ENCODE peak calls at places on chromosomes 4 and X, in four cellular contexts. K is GM12878, Q is SK-N-SH, M is K562. V is an unnamed sample.

GRCh38 chr4:178271386-178271785 is 829.1 kb upstream of the AGA start:
- DNase-seq in K (no peak), Q (peak), M (no peak), V (no peak)

GRCh38 chrX:12973561-12974216 is 1.2 kb upstream of the TMSB4X start:
- DNase-seq in K (no peak), Q (no peak), M (no peak), V (no peak)

GRCh38 chr4:142402925-142403324 is 443.2 kb downstream of the INPP4B start:
- DNase-seq in K (no peak), Q (no peak), M (no peak), V (no peak)

GRCh38 chrX:133290076-133290475 is 71.9 kb upstream of the TFDP3 start:
- DNase-seq in K (no peak), Q (no peak), M (no peak), V (no peak)

GRCh38 chr4:166277851-166278250 is 404.8 kb downstream of the TLL1 start:
- DNase-seq in K (no peak), Q (no peak), M (no peak), V (no peak)

GRCh38 chrX:46310815-46311497 is 234.3 kb downstream of the ZNF674 start:
- DNase-seq in K (no peak), Q (no peak), M (no peak), V (no peak)

GRCh38 chr4:33369366-33369899 is 2649.3 kb downstream of the PCDH7 start:
- DNase-seq in K (no peak), Q (no peak), M (no peak), V (no peak)

GRCh38 chr4:128220286-128221235 is 67.1 kb downstream of the PGRMC2 start:
- DNase-seq in K (no peak), Q (peak), M (peak), V (no peak)

GRCh38 chr4:83083925-83084475 is 30.5 kb downstream of the PLAC8 start:
- DNase-seq in K (no peak), Q (no peak), M (no peak), V (no peak)

GRCh38 chr4:153553820-153554173 is 87.6 kb downstream of the TMEM131L start:
- DNase-seq in K (no peak), Q (no peak), M (no peak), V (no peak)

GRCh38 chr4:42917316-42917715 is 24.8 kb downstream of the GRXCR1 start:
- DNase-seq in K (no peak), Q (no peak), M (no peak), V (no peak)
- TF ChIP-seq USF1 in K (no peak), Q (no peak), M (no peak), V (no peak)

DNA sequence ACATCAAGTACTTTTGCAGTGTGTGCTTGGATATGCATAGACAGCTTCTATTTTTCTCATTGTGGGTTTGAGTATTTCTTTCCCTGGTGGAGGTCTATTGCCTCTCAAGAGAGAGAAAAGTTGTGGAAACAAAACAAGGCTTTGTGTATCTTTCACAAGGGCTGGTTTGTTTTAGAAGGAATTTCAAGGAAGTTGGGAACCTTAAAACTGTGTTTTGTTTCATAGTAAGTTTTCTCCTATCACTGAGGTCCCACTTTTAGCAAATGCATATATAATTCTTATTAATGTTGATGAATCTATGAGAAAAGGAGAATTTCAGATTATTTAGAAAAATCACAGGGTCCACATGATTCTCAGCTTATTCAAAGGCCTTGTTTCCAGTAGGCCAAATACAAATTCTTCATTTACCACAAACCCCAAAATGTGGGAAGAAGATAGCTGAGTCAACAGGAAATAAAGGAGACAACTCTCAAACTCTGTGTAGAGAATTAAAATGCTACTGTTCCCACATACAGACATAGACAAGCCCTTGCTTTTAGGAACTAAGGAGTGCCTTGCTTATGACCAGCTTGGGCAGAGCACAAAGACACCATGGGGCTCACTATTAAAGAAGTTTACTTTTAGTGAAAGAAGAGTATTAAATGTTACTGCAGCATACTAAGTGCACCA is 177.3 kb upstream of the LEF1 start:
- DNase-seq in K (no peak), Q (no peak), M (no peak), V (no peak)
- TF ChIP-seq USF1 in K (no peak), Q (no peak), M (no peak), V (no peak)

DNA sequence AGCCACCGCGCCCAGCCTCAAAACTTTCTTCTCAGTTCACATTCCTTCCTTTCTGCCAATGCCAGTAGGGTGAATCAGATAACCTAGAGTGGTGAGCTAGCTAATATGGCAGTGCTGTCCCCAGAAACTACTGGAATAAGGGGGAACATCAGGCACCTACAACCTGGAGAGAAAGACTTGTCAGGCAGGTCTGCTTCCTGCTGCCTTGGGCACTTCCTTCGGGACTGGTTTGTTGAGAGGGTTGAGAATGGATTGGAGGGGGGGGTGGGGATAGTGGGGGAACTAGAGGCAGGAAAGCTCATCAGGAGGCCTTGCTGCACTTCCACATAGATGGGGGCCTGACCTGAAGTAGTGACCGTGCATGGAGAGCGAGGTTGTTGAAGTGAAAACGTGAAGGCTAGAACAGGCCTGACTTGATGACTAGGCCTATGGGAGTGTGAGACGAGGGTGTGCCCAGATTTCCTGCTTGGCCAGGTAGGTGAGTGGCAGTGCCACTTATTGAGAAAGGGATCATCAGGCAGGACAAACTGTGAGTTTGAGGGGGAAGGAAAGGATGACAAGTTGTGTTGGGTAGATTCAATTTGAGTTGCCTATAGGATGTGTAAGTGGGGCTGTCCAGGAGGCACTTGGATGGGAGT is 33.4 kb downstream of the SLC25A5 start:
- DNase-seq in K (no peak), Q (no peak), M (no peak), V (no peak)
- TF ChIP-seq USF1 in K (no peak), Q (no peak), M (no peak), V (no peak)

GRCh38 chr4:54277691-54278090 is 48.6 kb downstream of the PDGFRA start:
- DNase-seq in K (peak), Q (no peak), M (no peak), V (no peak)

GRCh38 chr4:54282837-54283236 is 53.7 kb downstream of the PDGFRA start:
- DNase-seq in K (no peak), Q (no peak), M (no peak), V (no peak)

GRCh38 chr4:54276633-54277426 is 47.7 kb downstream of the PDGFRA start:
- DNase-seq in K (no peak), Q (no peak), M (no peak), V (peak)

DNA sequence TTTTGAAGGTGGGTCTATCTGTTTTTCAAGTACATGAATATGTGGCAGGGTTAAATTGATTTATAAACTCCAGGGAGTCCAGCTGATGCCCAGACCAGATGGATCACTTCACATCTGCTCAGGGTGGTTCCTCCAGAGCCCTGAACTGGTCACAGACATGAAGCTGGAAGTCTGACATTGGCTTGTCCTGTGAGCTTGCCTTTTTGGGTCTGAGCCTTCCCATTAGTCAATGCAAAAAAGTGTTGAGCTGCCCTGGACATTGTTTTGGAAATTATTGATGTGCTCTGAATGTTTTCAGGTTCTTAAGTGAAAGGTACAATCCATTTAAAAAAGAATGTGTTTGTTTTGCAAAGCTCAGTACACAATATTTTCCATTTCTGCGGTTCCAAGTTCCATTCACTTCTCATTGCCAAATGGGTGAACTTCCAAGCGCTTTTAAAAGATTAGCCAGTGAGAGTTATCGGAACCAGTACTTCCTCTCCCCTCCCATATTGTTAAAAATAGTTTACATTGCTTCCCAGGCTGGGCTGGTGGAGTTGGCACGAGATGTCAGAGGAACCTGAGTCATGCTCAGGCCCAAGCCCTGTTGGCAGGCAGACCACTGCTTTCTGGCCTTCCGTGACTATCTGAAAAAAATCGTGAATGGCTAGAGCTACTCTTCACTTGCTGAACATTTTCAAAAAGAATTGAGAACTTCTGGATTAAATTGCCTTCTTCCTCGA is 52.1 kb downstream of the PDGFRA start:
- DNase-seq in K (no peak), Q (no peak), M (no peak), V (no peak)
- TF ChIP-seq USF1 in K (no peak), Q (no peak), M (no peak), V (no peak)

GRCh38 chr4:175789632-175790031 is 22.4 kb downstream of the GPM6A start:
- DNase-seq in K (no peak), Q (no peak), M (no peak), V (no peak)

GRCh38 chr4:175790067-175790466 is 22.0 kb downstream of the GPM6A start:
- DNase-seq in K (no peak), Q (no peak), M (no peak), V (no peak)

GRCh38 chr4:175787948-175788347 is 24.1 kb downstream of the GPM6A start:
- DNase-seq in K (no peak), Q (no peak), M (no peak), V (no peak)

DNA sequence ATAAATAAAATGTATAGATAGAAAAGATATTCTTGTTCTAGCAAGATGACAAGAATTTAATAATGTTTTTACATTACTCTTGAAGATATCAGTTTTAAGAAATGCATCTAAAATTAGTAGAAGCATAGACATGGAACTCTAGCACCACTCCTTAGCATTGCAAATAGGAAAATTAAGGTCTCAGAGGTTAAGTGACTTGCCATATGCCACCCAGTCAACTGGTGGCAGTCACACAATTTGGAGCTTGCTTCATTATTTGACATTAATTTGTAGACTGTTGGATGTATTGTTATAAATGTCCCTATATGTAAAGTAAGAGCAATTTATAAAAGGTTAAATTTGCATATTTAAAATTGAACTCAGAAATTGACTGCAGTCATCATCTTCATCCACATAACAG is 20.8 kb downstream of the GPM6A start:
- DNase-seq in K (no peak), Q (no peak), M (no peak), V (no peak)
- TF ChIP-seq USF1 in K (no peak), Q (no peak), M (no peak), V (no peak)

GRCh38 chr4:101000496-101000895 is 346.8 kb downstream of the PPP3CA start:
- DNase-seq in K (no peak), Q (no peak), M (no peak), V (no peak)

GRCh38 chr4:101010987-101011386 is 336.3 kb downstream of the PPP3CA start:
- DNase-seq in K (no peak), Q (no peak), M (no peak), V (no peak)

GRCh38 chr4:101009471-101009870 is 337.9 kb downstream of the PPP3CA start:
- DNase-seq in K (peak), Q (no peak), M (no peak), V (no peak)

GRCh38 chr4:101008503-101008902 is 338.8 kb downstream of the PPP3CA start:
- DNase-seq in K (no peak), Q (no peak), M (no peak), V (no peak)

DNA sequence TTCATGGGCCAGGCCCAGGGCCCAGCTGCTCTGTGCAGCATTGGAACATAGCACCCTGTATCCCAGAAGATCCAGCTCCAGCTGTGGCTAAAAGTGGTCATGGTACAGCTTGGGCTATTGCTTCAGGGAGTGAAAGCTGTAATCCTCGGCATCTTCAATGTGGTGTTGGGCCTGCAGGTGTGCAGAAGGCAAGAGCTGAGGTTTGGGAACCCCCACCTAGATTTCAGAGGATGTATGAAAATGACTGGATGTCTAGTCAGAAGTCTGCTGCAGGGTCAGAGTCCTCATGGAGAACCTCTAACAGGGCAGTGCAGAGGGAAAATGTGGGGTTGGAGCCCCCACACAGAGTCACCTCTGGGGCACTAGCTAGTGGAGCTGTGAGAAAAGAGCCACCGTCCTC is 341.7 kb downstream of the PPP3CA start:
- DNase-seq in K (no peak), Q (no peak), M (no peak), V (no peak)
- TF ChIP-seq USF1 in K (no peak), Q (no peak), M (no peak), V (no peak)

DNA sequence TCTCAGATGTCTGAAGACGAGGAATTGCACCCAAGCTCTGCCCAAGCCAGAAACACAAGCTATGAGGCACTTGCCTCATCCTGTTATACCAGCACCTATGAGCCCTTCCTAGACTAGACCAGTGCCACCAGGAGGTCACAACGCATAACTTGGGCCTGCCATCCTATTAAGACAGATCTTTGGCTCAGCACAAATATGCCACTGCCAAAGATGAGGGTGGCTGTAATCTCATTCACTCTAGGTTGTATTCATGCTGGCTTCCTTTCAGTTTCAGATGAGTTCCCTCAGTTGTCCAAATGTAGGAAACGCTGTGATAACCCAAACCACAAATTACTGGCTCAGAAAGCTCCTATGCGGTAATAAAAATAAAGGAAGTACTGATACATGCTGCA is 76.5 kb upstream of the CITED1 start:
- DNase-seq in K (no peak), Q (no peak), M (no peak), V (no peak)
- TF ChIP-seq USF1 in K (no peak), Q (no peak), M (no peak), V (no peak)

DNA sequence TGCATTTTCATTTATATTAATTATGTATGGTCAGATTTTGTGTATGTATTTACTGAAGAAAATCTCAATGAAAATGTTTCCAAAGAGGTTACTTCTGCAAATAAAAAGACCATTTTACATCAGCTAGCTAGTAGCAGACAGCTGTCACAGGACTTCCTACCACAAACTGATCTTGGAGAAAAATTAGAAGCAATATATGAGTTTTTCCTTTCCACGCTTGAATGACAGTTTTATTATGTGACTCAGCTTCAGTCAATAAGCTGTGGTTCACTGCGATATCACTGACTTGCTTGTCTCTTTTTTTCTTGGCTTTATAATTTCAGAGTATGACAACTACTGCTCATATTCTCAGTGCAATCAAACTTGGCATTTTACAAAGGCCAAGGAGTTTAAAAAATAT is 787.4 kb upstream of the GALNTL6 start:
- DNase-seq in K (no peak), Q (no peak), M (no peak), V (no peak)
- TF ChIP-seq USF1 in K (no peak), Q (no peak), M (no peak), V (no peak)